ENCODE peak calls at places on chromosomes 1 and 21, in six cellular contexts. V is Right ventricle myocardium superior, Z is left kidney, K is T-cell, I is omental fat pad, N is right cardiac atrium. Q is an unnamed sample.

GRCh38 chr1:67193700-67194099 is 27.4 kb downstream of the IL23R start:
- DNase-seq in Z (no peak), V (no peak), K (no peak), N (no peak), I (no peak), Q (no peak)

GRCh38 chr1:103084176-103084575 is 24.1 kb downstream of the COL11A1 start:
- DNase-seq in K (no peak), N (no peak), I (no peak), V (no peak), Z (no peak), Q (no peak)

GRCh38 chr1:201982082-201982922 is at the start of gene RNPEP:
- DNase-seq in I (peak), Z (peak), N (peak), K (peak), V (peak), Q (peak)

GRCh38 chr1:48674641-48675040 is 102.0 kb downstream of the BEND5 start:
- DNase-seq in K (no peak), V (no peak), N (no peak), I (no peak), Z (no peak), Q (no peak)

GRCh38 chr1:150881331-150882070 is 5.1 kb upstream of the ARNT start:
- DNase-seq in K (no peak), I (no peak), Z (no peak), V (no peak), N (no peak), Q (no peak)

GRCh38 chr1:32647308-32648134 is 2.8 kb downstream of the ZBTB8OS start:
- DNase-seq in I (no peak), K (no peak), V (no peak), N (no peak), Z (no peak), Q (no peak)

GRCh38 chr1:164803366-164803765 is 244.4 kb downstream of the PBX1 start:
- DNase-seq in Z (no peak), V (no peak), I (no peak), K (no peak), N (no peak), Q (no peak)

GRCh38 chr1:113681596-113682337 is 77.5 kb downstream of the PHTF1 start:
- DNase-seq in V (no peak), K (no peak), Z (no peak), N (no peak), I (no peak), Q (no peak)

GRCh38 chr21:45326169-45326833 is 38.6 kb upstream of the POFUT2 start:
- DNase-seq in Z (no peak), V (peak), K (no peak), I (no peak), N (peak), Q (no peak)

GRCh38 chr1:99560192-99561040 is 85.5 kb upstream of the PALMD start:
- DNase-seq in N (no peak), K (no peak), I (no peak), V (no peak), Z (no peak), Q (no peak)

GRCh38 chr21:38817371-38818335 is 11.9 kb downstream of the ETS2 start:
- DNase-seq in K (no peak), I (no peak), N (no peak), Z (no peak), V (no peak), Q (no peak)

GRCh38 chr1:25568090-25568833 is 24.9 kb downstream of the LDLRAP1 start:
- DNase-seq in Z (peak), K (no peak), I (no peak), V (no peak), N (no peak), Q (peak)